ENCODE peak calls at places on chromosomes 5 and 9, in four cellular contexts. Y is A549, A is K562, S is HepG2. I is an unnamed sample.

GRCh38 chr9:98967257-98967656 is 23.6 kb downstream of the COL15A1 start:
- DNase-seq in Y (no peak), A (no peak), S (no peak), I (no peak)

GRCh38 chr5:19031491-19031890 is 956.5 kb downstream of the CDH18 start:
- DNase-seq in Y (no peak), A (no peak), S (no peak), I (no peak)

GRCh38 chr5:67971223-67971830 is 244.2 kb upstream of the PIK3R1 start:
- DNase-seq in Y (no peak), A (no peak), S (peak), I (no peak)

GRCh38 chr9:128166169-128166568 is 6.1 kb downstream of the BBLN start:
- DNase-seq in Y (no peak), A (no peak), S (no peak), I (no peak)

GRCh38 chr5:15852217-15852616 is 327.4 kb downstream of the MARCHF11 start:
- DNase-seq in Y (no peak), A (no peak), S (no peak), I (no peak)

GRCh38 chr5:54296386-54296785 is 14.0 kb downstream of the ARL15 start:
- DNase-seq in Y (no peak), A (no peak), S (no peak), I (no peak)

GRCh38 chr5:99664972-99665371 is 736.2 kb upstream of the CHD1 start:
- DNase-seq in Y (no peak), A (no peak), S (no peak), I (no peak)

GRCh38 chr5:57066921-57067914 is 106.6 kb upstream of the GPBP1 start:
- DNase-seq in Y (no peak), A (peak), S (no peak), I (no peak)

GRCh38 chr5:60801406-60802090 is 42.5 kb downstream of the ELOVL7 start:
- DNase-seq in Y (no peak), A (no peak), S (peak), I (no peak)

GRCh38 chr5:55645304-55645703 is 66.8 kb downstream of the SLC38A9 start:
- DNase-seq in Y (no peak), A (no peak), S (no peak), I (no peak)

GRCh38 chr9:70081120-70081495 is 37.5 kb downstream of the MAMDC2 start:
- DNase-seq in Y (no peak), A (no peak), S (no peak), I (no peak)

GRCh38 chr5:122190156-122190555 is 60.8 kb downstream of the ZNF474 start:
- DNase-seq in Y (no peak), A (no peak), S (no peak), I (no peak)

GRCh38 chr5:122184676-122185255 is 55.4 kb downstream of the ZNF474 start:
- DNase-seq in Y (no peak), A (no peak), S (no peak), I (no peak)

GRCh38 chr5:122183795-122184185 is 54.4 kb downstream of the ZNF474 start:
- DNase-seq in Y (no peak), A (no peak), S (no peak), I (no peak)

GRCh38 chr5:122183098-122183794 is 53.9 kb downstream of the ZNF474 start:
- DNase-seq in Y (no peak), A (no peak), S (no peak), I (no peak)

DNA sequence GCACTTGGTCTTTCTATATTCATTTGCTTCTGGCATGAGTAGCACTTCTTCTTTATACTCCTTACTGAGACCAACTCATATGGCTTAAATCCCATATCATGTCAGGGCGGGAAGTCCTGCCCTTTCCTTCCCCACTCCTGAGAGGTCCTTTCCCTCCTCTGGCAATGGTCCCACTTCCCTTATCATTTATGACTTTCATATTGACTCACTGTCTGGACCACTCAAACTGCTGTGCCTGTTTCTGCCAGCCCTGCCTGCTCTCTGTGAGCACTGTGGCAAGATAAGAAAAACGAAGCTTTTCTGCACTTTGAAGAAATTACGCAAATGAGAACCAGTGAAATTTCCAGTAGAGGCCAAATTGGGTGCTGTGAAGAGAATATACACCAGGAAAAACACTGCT is 58.1 kb downstream of the ZNF474 start:
- DNase-seq in Y (no peak), A (no peak), S (no peak), I (no peak)
- TF ChIP-seq HMGXB4 in Y (no peak), A (no peak), S (no peak), I (no peak)

GRCh38 chr5:93428868-93429267 is 152.2 kb downstream of the NR2F1-AS1 start:
- DNase-seq in Y (no peak), A (no peak), S (no peak), I (no peak)
- TF ChIP-seq HMGXB4 in Y (no peak), A (no peak), S (no peak), I (no peak)

GRCh38 chr9:93893194-93893593 is 62.0 kb downstream of the BARX1 start:
- DNase-seq in Y (no peak), A (no peak), S (no peak), I (no peak)

GRCh38 chr9:93892748-93893147 is 62.4 kb downstream of the BARX1 start:
- DNase-seq in Y (no peak), A (no peak), S (no peak), I (no peak)

GRCh38 chr9:93891549-93892310 is 63.4 kb downstream of the BARX1 start:
- DNase-seq in Y (no peak), A (no peak), S (no peak), I (no peak)

GRCh38 chr9:93890436-93890935 is 64.7 kb downstream of the BARX1 start:
- DNase-seq in Y (no peak), A (no peak), S (no peak), I (no peak)

DNA sequence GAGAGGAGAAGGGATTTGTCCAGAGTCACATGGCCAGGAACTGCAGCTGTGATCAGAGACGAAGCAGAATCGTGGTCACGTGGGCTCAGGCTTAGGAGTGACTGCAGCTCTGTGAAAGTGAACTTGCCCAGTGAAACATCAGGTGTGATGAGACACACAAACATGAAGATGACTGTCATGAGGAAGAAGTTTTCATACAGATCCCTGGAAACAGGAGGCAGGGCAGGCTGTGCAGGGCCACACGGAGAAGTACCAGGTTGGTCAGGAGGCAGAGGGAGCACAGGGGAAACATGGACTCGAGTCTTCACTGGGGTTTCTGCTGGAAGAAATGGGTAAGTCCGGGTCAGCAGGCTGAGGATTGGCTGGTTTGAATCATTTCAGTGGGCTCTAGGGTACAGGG is 64.1 kb downstream of the BARX1 start:
- DNase-seq in Y (no peak), A (no peak), S (no peak), I (no peak)
- TF ChIP-seq HMGXB4 in Y (no peak), A (no peak), S (no peak), I (no peak)

DNA sequence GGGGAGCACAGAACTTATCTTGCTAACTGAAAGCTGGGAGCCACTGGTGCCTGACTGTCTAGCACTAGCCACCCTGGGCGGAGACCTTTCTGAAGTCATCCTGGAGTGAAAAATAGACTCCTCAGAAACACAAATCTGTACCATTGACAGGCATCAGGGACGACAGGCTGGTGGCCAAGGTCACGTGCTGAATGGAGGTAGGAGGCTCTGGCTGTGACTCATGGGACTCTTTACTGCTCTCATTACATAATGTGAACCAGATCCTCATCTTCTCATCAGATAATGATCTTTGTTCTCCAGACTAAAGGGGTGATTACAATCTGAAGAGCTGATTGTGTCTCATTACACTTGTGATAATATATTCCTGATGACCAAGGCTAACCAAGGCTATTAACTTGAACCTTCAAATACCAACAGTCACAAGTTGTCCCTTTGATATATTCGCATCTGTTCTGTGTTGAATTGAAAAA is 91.8 kb downstream of the SEMA5A start:
- DNase-seq in Y (no peak), A (no peak), S (no peak), I (no peak)
- TF ChIP-seq HMGXB4 in Y (no peak), A (no peak), S (no peak), I (no peak)

GRCh38 chr9:135303865-135304499 is 175.6 kb upstream of the PPP1R26 start:
- DNase-seq in Y (no peak), A (no peak), S (no peak), I (no peak)
- TF ChIP-seq HMGXB4 in Y (no peak), A (no peak), S (no peak), I (no peak)

GRCh38 chr5:169803077-169803981 is 166.3 kb downstream of the DOCK2 start:
- DNase-seq in Y (no peak), A (peak), S (no peak), I (no peak)

GRCh38 chr5:169798906-169799660 is 162.0 kb downstream of the DOCK2 start:
- DNase-seq in Y (no peak), A (no peak), S (no peak), I (no peak)

GRCh38 chr5:169801781-169802180 is 164.7 kb downstream of the DOCK2 start:
- DNase-seq in Y (no peak), A (no peak), S (no peak), I (no peak)

GRCh38 chr5:169798438-169798837 is 161.4 kb downstream of the DOCK2 start:
- DNase-seq in Y (no peak), A (no peak), S (no peak), I (no peak)

GRCh38 chr5:169801324-169801777 is 164.3 kb downstream of the DOCK2 start:
- DNase-seq in Y (no peak), A (no peak), S (no peak), I (no peak)
- TF ChIP-seq HMGXB4 in Y (no peak), A (no peak), S (no peak), I (no peak)

I was measured in WTC11.